ENCODE peak calls at places on chromosomes 12 and 14, in six cellular contexts. W is adipocyte, Y is Caki2, Q is foreskin fibroblast, X is GDM1, G is fibroblast of pulmonary artery. Z is an unnamed sample.

GRCh38 chr14:70563417-70563816 is 28.6 kb upstream of the ADAM20 start:
- DNase-seq in W (no peak), Y (no peak), Q (no peak), X (no peak), G (no peak), Z (no peak)

GRCh38 chr12:83843531-83843930 is 1069.1 kb downstream of the SLC6A15 start:
- DNase-seq in W (no peak), Y (no peak), Q (no peak), X (no peak), G (peak), Z (peak)

GRCh38 chr14:103099733-103100280 is 5.3 kb downstream of the EXOC3L4 start:
- DNase-seq in W (no peak), Y (no peak), Q (no peak), X (no peak), G (no peak), Z (no peak)

GRCh38 chr14:69879175-69880047 is at the start of gene SMOC1:
- DNase-seq in W (no peak), Y (peak), Q (peak), X (no peak), G (peak), Z (peak)

GRCh38 chr12:124861492-124861891 is 2.2 kb downstream of the SCARB1 start:
- DNase-seq in W (no peak), Y (peak), Q (peak), X (no peak), G (peak), Z (peak)

GRCh38 chr14:25041484-25041883 is 8.5 kb downstream of the STXBP6 start:
- DNase-seq in W (no peak), Y (peak), Q (no peak), X (no peak), G (no peak), Z (no peak)

GRCh38 chr14:105080161-105080560 is 14.9 kb upstream of the GPR132 start:
- DNase-seq in W (no peak), Y (no peak), Q (no peak), X (no peak), G (no peak), Z (no peak)

GRCh38 chr12:28622416-28622815 is 432.2 kb downstream of the CCDC91 start:
- DNase-seq in W (peak), Y (peak), Q (peak), X (no peak), G (peak), Z (peak)

GRCh38 chr14:95533822-95534221 is 1.0 kb upstream of the GLRX5 start:
- DNase-seq in W (peak), Y (no peak), Q (no peak), X (no peak), G (no peak), Z (no peak)

GRCh38 chr12:131366261-131366871 is 344.5 kb upstream of the SFSWAP start:
- DNase-seq in W (no peak), Y (no peak), Q (no peak), X (no peak), G (no peak), Z (no peak)

GRCh38 chr12:98373982-98374381 is 141.4 kb upstream of the TMPO start:
- DNase-seq in W (peak), Y (no peak), Q (no peak), X (no peak), G (peak), Z (peak)

GRCh38 chr12:98440165-98440581 is 75.2 kb upstream of the TMPO start:
- DNase-seq in W (peak), Y (peak), Q (peak), X (peak), G (peak), Z (peak)

GRCh38 chr12:33248364-33248763 is 191.3 kb downstream of the SYT10 start:
- DNase-seq in W (no peak), Y (no peak), Q (no peak), X (no peak), G (no peak), Z (no peak)